ENCODE peak calls at places on chromosomes 3 and 15, in ten cellular contexts. A is OCI-LY7; E is breast epithelium; U is RWPE1; V is H9; B is lower lobe of right lung; F is naive thymus-derived CD4-positive, alpha-beta T cell; P is aorta; Y is mesendoderm; M is transverse colon. D is an unnamed sample.

GRCh38 chr15:80309769-80310384 is 57.9 kb upstream of the CTXND1 start:
- DNase-seq in A (peak; percentile 4), E (no peak), U (peak; percentile 27), V (no peak), B (no peak), F (no peak), P (no peak), Y (peak; percentile 55), M (no peak), D (no peak)

GRCh38 chr15:69311319-69311721 is 12.6 kb downstream of the PAQR5 start:
- DNase-seq in A (no peak), E (no peak), U (no peak), V (no peak), B (no peak), F (no peak), P (no peak), Y (no peak), M (no peak), D (no peak)

GRCh38 chr15:38769492-38769891 is 204.9 kb upstream of the RASGRP1 start:
- DNase-seq in A (no peak), E (no peak), U (no peak), V (no peak), B (no peak), F (no peak), P (no peak), Y (no peak), M (no peak), D (no peak)

GRCh38 chr15:66798426-66799061 is 96.5 kb downstream of the SMAD6 start:
- DNase-seq in A (no peak), E (no peak), U (no peak), V (no peak), B (no peak), F (no peak), P (no peak), Y (no peak), M (no peak), D (no peak)

GRCh38 chr3:33115024-33115768 is 1.4 kb downstream of the CRTAP start:
- DNase-seq in A (peak; percentile 52), E (no peak), U (peak; percentile 37), V (no peak), B (peak; percentile 77), F (no peak), P (peak; percentile 90), Y (peak; percentile 51), M (peak; percentile 70), D (no peak)

GRCh38 chr3:112030911-112031310 is 3.6 kb upstream of the TMPRSS7 start:
- DNase-seq in A (no peak), E (no peak), U (no peak), V (no peak), B (no peak), F (no peak), P (no peak), Y (no peak), M (no peak), D (no peak)

GRCh38 chr15:90716317-90716975 is 700 bp upstream of the BLM start:
- DNase-seq in A (peak; percentile 25), E (no peak), U (peak; percentile 16), V (no peak), B (no peak), F (no peak), P (no peak), Y (no peak), M (no peak), D (no peak)

GRCh38 chr15:33903661-33904060 is 64.6 kb upstream of the CHRM5 start:
- DNase-seq in A (no peak), E (no peak), U (no peak), V (no peak), B (no peak), F (no peak), P (no peak), Y (no peak), M (no peak), D (no peak)

GRCh38 chr15:99310745-99311144 is 59.5 kb downstream of the LRRC28 start:
- DNase-seq in A (no peak), E (no peak), U (no peak), V (no peak), B (no peak), F (no peak), P (no peak), Y (no peak), M (no peak), D (no peak)

GRCh38 chr15:39131605-39132004 is 449.3 kb upstream of the THBS1 start:
- DNase-seq in A (no peak), E (no peak), U (no peak), V (no peak), B (no peak), F (no peak), P (no peak), Y (no peak), M (no peak), D (no peak)

GRCh38 chr15:78930577-78931388 is 14.1 kb downstream of the CTSH start:
- DNase-seq in A (no peak), E (peak; percentile 73), U (peak; percentile 98), V (no peak), B (no peak), F (no peak), P (peak; percentile 62), Y (no peak), M (no peak), D (no peak)

GRCh38 chr15:66105286-66105984 is 148.1 kb downstream of the MEGF11 start:
- DNase-seq in A (no peak), E (no peak), U (no peak), V (no peak), B (no peak), F (no peak), P (no peak), Y (no peak), M (no peak), D (no peak)

GRCh38 chr3:23740517-23741402 is 65.0 kb upstream of the UBE2E1 start:
- DNase-seq in A (peak; percentile 51), E (no peak), U (peak; percentile 81), V (no peak), B (peak; percentile 59), F (no peak), P (no peak), Y (peak; percentile 69), M (peak; percentile 68), D (no peak)

GRCh38 chr3:158221426-158221825 is 111.5 kb downstream of the RSRC1 start:
- DNase-seq in A (no peak), E (no peak), U (peak; percentile 9), V (no peak), B (no peak), F (no peak), P (no peak), Y (no peak), M (no peak), D (no peak)

DNA sequence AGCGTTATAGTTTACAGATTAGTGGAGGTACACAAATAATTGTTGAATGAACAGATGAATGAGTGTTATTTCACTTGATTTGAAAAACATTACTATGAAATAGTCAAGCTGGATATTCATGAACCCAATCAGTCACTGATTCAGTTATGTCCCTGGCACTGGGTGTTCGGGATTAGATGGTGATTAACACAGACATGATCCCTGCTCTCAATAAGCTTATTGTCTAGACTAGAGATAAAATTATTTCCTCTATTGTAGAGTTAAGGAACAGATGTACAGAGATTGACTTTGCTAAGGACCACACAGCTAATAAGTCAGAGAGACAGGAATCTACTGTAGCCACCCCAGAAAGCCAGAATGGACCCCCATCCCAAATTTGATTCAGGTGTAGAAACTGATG is 963 bp downstream of the GRAMD1C start:
- DNase-seq in A (no peak), E (no peak), U (no peak), V (no peak), B (no peak), F (no peak), P (no peak), Y (no peak), M (no peak), D (no peak)
- H3K27ac ChIP-seq in A (no peak overlapping the region), E (no peak overlapping the region), U (no peak overlapping the region), V (no peak overlapping the region), B (no peak overlapping the region), F (no peak overlapping the region), P (no peak overlapping the region), Y (no peak overlapping the region), M (no peak overlapping the region), D (no peak overlapping the region)

GRCh38 chr3:172078721-172079120 is 39.3 kb downstream of the FNDC3B start:
- DNase-seq in A (no peak), E (no peak), U (no peak), V (no peak), B (no peak), F (no peak), P (no peak), Y (no peak), M (no peak), D (no peak)
- H3K27ac ChIP-seq in A (no peak overlapping the region), E (no peak overlapping the region), U (no peak overlapping the region), V (no peak overlapping the region), B (no peak overlapping the region), F (no peak overlapping the region), P (no peak overlapping the region), Y (no peak overlapping the region), M (peak overlapping the region; percentile 42), D (no peak overlapping the region)

GRCh38 chr3:184719709-184720108 is 7.8 kb upstream of the MAGEF1 start:
- DNase-seq in A (no peak), E (no peak), U (no peak), V (no peak), B (no peak), F (no peak), P (no peak), Y (no peak), M (no peak), D (no peak)

GRCh38 chr3:184717608-184717995 is 5.7 kb upstream of the MAGEF1 start:
- DNase-seq in A (no peak), E (no peak), U (no peak), V (no peak), B (no peak), F (no peak), P (no peak), Y (no peak), M (no peak), D (no peak)

GRCh38 chr3:184715943-184716651 is 4.2 kb upstream of the MAGEF1 start:
- DNase-seq in A (no peak), E (no peak), U (no peak), V (no peak), B (no peak), F (no peak), P (no peak), Y (no peak), M (no peak), D (no peak)

GRCh38 chr3:184716652-184717607 is 5.1 kb upstream of the MAGEF1 start:
- DNase-seq in A (no peak), E (no peak), U (peak; percentile 58), V (peak; percentile 60), B (no peak), F (no peak), P (no peak), Y (peak; percentile 70), M (no peak), D (peak; percentile 88)

DNA sequence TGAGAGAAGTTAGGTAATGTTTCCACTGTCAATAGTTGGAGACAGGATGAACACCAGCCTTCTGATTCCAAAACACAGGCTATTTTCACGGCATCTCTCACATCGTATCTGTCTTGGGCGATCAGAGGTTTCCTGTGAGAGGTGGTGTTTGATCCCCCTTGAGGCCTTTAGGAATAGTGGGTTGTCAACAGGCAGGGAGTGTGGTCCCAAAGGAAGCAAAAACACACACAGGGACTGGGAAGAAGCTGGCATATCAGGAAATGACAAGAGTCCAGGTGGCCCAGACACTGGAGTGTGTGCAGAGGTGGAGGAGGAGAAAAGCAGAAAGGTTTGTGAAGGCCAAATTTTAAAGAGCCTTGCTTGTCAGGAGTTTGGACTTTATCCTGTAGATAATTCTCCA is 6.6 kb upstream of the MAGEF1 start:
- DNase-seq in A (no peak), E (no peak), U (no peak), V (no peak), B (no peak), F (no peak), P (no peak), Y (peak; percentile 43), M (no peak), D (no peak)
- H3K27ac ChIP-seq in A (no peak overlapping the region), E (no peak overlapping the region), U (no peak overlapping the region), V (no peak overlapping the region), B (no peak overlapping the region), F (no peak overlapping the region), P (no peak overlapping the region), Y (no peak overlapping the region), M (no peak overlapping the region), D (peak overlapping the region; percentile 87)

GRCh38 chr3:195352895-195353488 is 82.0 kb upstream of the XXYLT1 start:
- DNase-seq in A (no peak), E (no peak), U (peak; percentile 64), V (no peak), B (no peak), F (no peak), P (no peak), Y (peak; percentile 93), M (no peak), D (peak; percentile 18)
- H3K27ac ChIP-seq in A (no peak overlapping the region), E (no peak overlapping the region), U (peak overlapping the region; percentile 87), V (no peak overlapping the region), B (no peak overlapping the region), F (no peak overlapping the region), P (no peak overlapping the region), Y (no peak overlapping the region), M (no peak overlapping the region), D (peak overlapping the region; percentile 60)

D was measured in SK-N-MC.